ENCODE peak calls at places on chromosomes 13 and 19, in seven cellular contexts. One of them, this sample, is unnamed.

GRCh38 chr13:74675185-74675584 is 541.0 kb upstream of the KLF12 start:
- DNase-seq in Peyer's patch: no peak
- DNase-seq in astrocyte: peak; percentile 75
- DNase-seq in stimulated activated CD4-positive, alpha-beta T cell treated with anti-CD3 and anti-CD28 coated beads, Interleukin-4, amount 100 ng/mL, for 24 hours: no peak
- DNase-seq in left cardiac atrium: no peak
- DNase-seq in psoas muscle: no peak
- DNase-seq in left colon: no peak
- DNase-seq in this sample: no peak

GRCh38 chr13:110216403-110217041 is 90.4 kb downstream of the COL4A1 start:
- DNase-seq in Peyer's patch: no peak
- DNase-seq in astrocyte: peak; percentile 87
- DNase-seq in stimulated activated CD4-positive, alpha-beta T cell treated with anti-CD3 and anti-CD28 coated beads, Interleukin-4, amount 100 ng/mL, for 24 hours: no peak
- DNase-seq in left cardiac atrium: peak; percentile 64
- DNase-seq in psoas muscle: no peak
- DNase-seq in left colon: no peak
- DNase-seq in this sample: no peak

GRCh38 chr19:42683917-42684513 is 56.3 kb downstream of the PSG3 start:
- DNase-seq in Peyer's patch: no peak
- DNase-seq in astrocyte: peak; percentile 4
- DNase-seq in stimulated activated CD4-positive, alpha-beta T cell treated with anti-CD3 and anti-CD28 coated beads, Interleukin-4, amount 100 ng/mL, for 24 hours: peak; percentile 13
- DNase-seq in left cardiac atrium: no peak
- DNase-seq in psoas muscle: no peak
- DNase-seq in left colon: no peak
- DNase-seq in this sample: no peak

GRCh38 chr19:49691243-49692101 is 556 bp downstream of the CPT1C start:
- DNase-seq in Peyer's patch: peak; percentile 43
- DNase-seq in astrocyte: peak; percentile 49
- DNase-seq in stimulated activated CD4-positive, alpha-beta T cell treated with anti-CD3 and anti-CD28 coated beads, Interleukin-4, amount 100 ng/mL, for 24 hours: peak; percentile 44
- DNase-seq in left cardiac atrium: peak; percentile 75
- DNase-seq in psoas muscle: peak; percentile 68
- DNase-seq in left colon: no peak
- DNase-seq in this sample: no peak

GRCh38 chr13:84567848-84568247 is 685.6 kb upstream of the SLITRK1 start:
- DNase-seq in Peyer's patch: no peak
- DNase-seq in astrocyte: no peak
- DNase-seq in stimulated activated CD4-positive, alpha-beta T cell treated with anti-CD3 and anti-CD28 coated beads, Interleukin-4, amount 100 ng/mL, for 24 hours: no peak
- DNase-seq in left cardiac atrium: no peak
- DNase-seq in psoas muscle: no peak
- DNase-seq in left colon: no peak
- DNase-seq in this sample: no peak

GRCh38 chr19:3576696-3577443 is 4.1 kb downstream of the HMG20B start:
- DNase-seq in Peyer's patch: no peak
- DNase-seq in astrocyte: peak; percentile 56
- DNase-seq in stimulated activated CD4-positive, alpha-beta T cell treated with anti-CD3 and anti-CD28 coated beads, Interleukin-4, amount 100 ng/mL, for 24 hours: no peak
- DNase-seq in left cardiac atrium: peak; percentile 74
- DNase-seq in psoas muscle: peak; percentile 83
- DNase-seq in left colon: peak; percentile 65
- DNase-seq in this sample: peak; percentile 73

GRCh38 chr19:46755853-46756543 is 9.7 kb upstream of the STRN4 start:
- DNase-seq in Peyer's patch: no peak
- DNase-seq in astrocyte: no peak
- DNase-seq in stimulated activated CD4-positive, alpha-beta T cell treated with anti-CD3 and anti-CD28 coated beads, Interleukin-4, amount 100 ng/mL, for 24 hours: no peak
- DNase-seq in left cardiac atrium: no peak
- DNase-seq in psoas muscle: no peak
- DNase-seq in left colon: no peak
- DNase-seq in this sample: no peak

GRCh38 chr19:7679017-7679720 is 1.5 kb upstream of the TRAPPC5 start:
- DNase-seq in Peyer's patch: peak; percentile 83
- DNase-seq in astrocyte: no peak
- DNase-seq in stimulated activated CD4-positive, alpha-beta T cell treated with anti-CD3 and anti-CD28 coated beads, Interleukin-4, amount 100 ng/mL, for 24 hours: peak; percentile 79
- DNase-seq in left cardiac atrium: no peak
- DNase-seq in psoas muscle: peak; percentile 64
- DNase-seq in left colon: peak; percentile 44
- DNase-seq in this sample: no peak

GRCh38 chr13:75226092-75226491 is 255.9 kb downstream of the TBC1D4 start:
- DNase-seq in Peyer's patch: no peak
- DNase-seq in astrocyte: peak; percentile 31
- DNase-seq in stimulated activated CD4-positive, alpha-beta T cell treated with anti-CD3 and anti-CD28 coated beads, Interleukin-4, amount 100 ng/mL, for 24 hours: no peak
- DNase-seq in left cardiac atrium: no peak
- DNase-seq in psoas muscle: no peak
- DNase-seq in left colon: no peak
- DNase-seq in this sample: no peak

GRCh38 chr13:69124996-69125395 is 982.6 kb upstream of the ATXN8OS start:
- DNase-seq in Peyer's patch: no peak
- DNase-seq in astrocyte: no peak
- DNase-seq in stimulated activated CD4-positive, alpha-beta T cell treated with anti-CD3 and anti-CD28 coated beads, Interleukin-4, amount 100 ng/mL, for 24 hours: no peak
- DNase-seq in left cardiac atrium: no peak
- DNase-seq in psoas muscle: no peak
- DNase-seq in left colon: no peak
- DNase-seq in this sample: no peak

GRCh38 chr13:80339578-80339840 is 1.4 kb downstream of the SPRY2 start:
- DNase-seq in Peyer's patch: no peak
- DNase-seq in astrocyte: peak; percentile 39
- DNase-seq in stimulated activated CD4-positive, alpha-beta T cell treated with anti-CD3 and anti-CD28 coated beads, Interleukin-4, amount 100 ng/mL, for 24 hours: no peak
- DNase-seq in left cardiac atrium: no peak
- DNase-seq in psoas muscle: no peak
- DNase-seq in left colon: no peak
- DNase-seq in this sample: no peak

GRCh38 chr19:7849631-7850428 is 19.8 kb downstream of the EVI5L start:
- DNase-seq in Peyer's patch: no peak
- DNase-seq in astrocyte: no peak
- DNase-seq in stimulated activated CD4-positive, alpha-beta T cell treated with anti-CD3 and anti-CD28 coated beads, Interleukin-4, amount 100 ng/mL, for 24 hours: no peak
- DNase-seq in left cardiac atrium: no peak
- DNase-seq in psoas muscle: no peak
- DNase-seq in left colon: peak; percentile 22
- DNase-seq in this sample: no peak

GRCh38 chr13:41631296-41631965 is 174.1 kb downstream of the RGCC start:
- DNase-seq in Peyer's patch: no peak
- DNase-seq in astrocyte: no peak
- DNase-seq in stimulated activated CD4-positive, alpha-beta T cell treated with anti-CD3 and anti-CD28 coated beads, Interleukin-4, amount 100 ng/mL, for 24 hours: no peak
- DNase-seq in left cardiac atrium: no peak
- DNase-seq in psoas muscle: no peak
- DNase-seq in left colon: no peak
- DNase-seq in this sample: no peak

GRCh38 chr13:80524447-80525215 is 183.7 kb upstream of the SPRY2 start:
- DNase-seq in Peyer's patch: no peak
- DNase-seq in astrocyte: peak; percentile 6
- DNase-seq in stimulated activated CD4-positive, alpha-beta T cell treated with anti-CD3 and anti-CD28 coated beads, Interleukin-4, amount 100 ng/mL, for 24 hours: no peak
- DNase-seq in left cardiac atrium: no peak
- DNase-seq in psoas muscle: no peak
- DNase-seq in left colon: no peak
- DNase-seq in this sample: no peak

GRCh38 chr13:95676100-95676774 is 702 bp upstream of the DNAJC3 start:
- DNase-seq in Peyer's patch: peak; percentile 47
- DNase-seq in astrocyte: peak; percentile 47
- DNase-seq in stimulated activated CD4-positive, alpha-beta T cell treated with anti-CD3 and anti-CD28 coated beads, Interleukin-4, amount 100 ng/mL, for 24 hours: peak; percentile 15
- DNase-seq in left cardiac atrium: peak; percentile 41
- DNase-seq in psoas muscle: peak; percentile 57
- DNase-seq in left colon: no peak
- DNase-seq in this sample: no peak

GRCh38 chr13:74444877-74445479 is 310.8 kb upstream of the KLF12 start:
- DNase-seq in Peyer's patch: no peak
- DNase-seq in astrocyte: peak; percentile 22
- DNase-seq in stimulated activated CD4-positive, alpha-beta T cell treated with anti-CD3 and anti-CD28 coated beads, Interleukin-4, amount 100 ng/mL, for 24 hours: no peak
- DNase-seq in left cardiac atrium: no peak
- DNase-seq in psoas muscle: no peak
- DNase-seq in left colon: no peak
- DNase-seq in this sample: no peak

GRCh38 chr13:48156466-48156865 is 61.6 kb upstream of the MED4 start:
- DNase-seq in Peyer's patch: peak; percentile 71
- DNase-seq in astrocyte: no peak
- DNase-seq in stimulated activated CD4-positive, alpha-beta T cell treated with anti-CD3 and anti-CD28 coated beads, Interleukin-4, amount 100 ng/mL, for 24 hours: peak; percentile 72
- DNase-seq in left cardiac atrium: peak; percentile 33
- DNase-seq in psoas muscle: no peak
- DNase-seq in left colon: peak; percentile 43
- DNase-seq in this sample: no peak

GRCh38 chr13:44768775-44769578 is 192.8 kb upstream of the TSC22D1 start:
- DNase-seq in Peyer's patch: no peak
- DNase-seq in astrocyte: peak; percentile 52
- DNase-seq in stimulated activated CD4-positive, alpha-beta T cell treated with anti-CD3 and anti-CD28 coated beads, Interleukin-4, amount 100 ng/mL, for 24 hours: peak; percentile 35
- DNase-seq in left cardiac atrium: no peak
- DNase-seq in psoas muscle: no peak
- DNase-seq in left colon: no peak
- DNase-seq in this sample: peak; percentile 23

GRCh38 chr19:3125900-3126524 is 9.8 kb upstream of the GNA15 start:
- DNase-seq in Peyer's patch: peak; percentile 57
- DNase-seq in astrocyte: no peak
- DNase-seq in stimulated activated CD4-positive, alpha-beta T cell treated with anti-CD3 and anti-CD28 coated beads, Interleukin-4, amount 100 ng/mL, for 24 hours: peak; percentile 79
- DNase-seq in left cardiac atrium: peak; percentile 67
- DNase-seq in psoas muscle: peak; percentile 83
- DNase-seq in left colon: no peak
- DNase-seq in this sample: peak; percentile 39

GRCh38 chr13:39232401-39232980 is 194.2 kb downstream of the NHLRC3 start:
- DNase-seq in Peyer's patch: no peak
- DNase-seq in astrocyte: no peak
- DNase-seq in stimulated activated CD4-positive, alpha-beta T cell treated with anti-CD3 and anti-CD28 coated beads, Interleukin-4, amount 100 ng/mL, for 24 hours: no peak
- DNase-seq in left cardiac atrium: no peak
- DNase-seq in psoas muscle: no peak
- DNase-seq in left colon: no peak
- DNase-seq in this sample: no peak

GRCh38 chr19:611506-611869 is 21.8 kb downstream of the HCN2 start:
- DNase-seq in Peyer's patch: no peak
- DNase-seq in astrocyte: peak; percentile 99
- DNase-seq in stimulated activated CD4-positive, alpha-beta T cell treated with anti-CD3 and anti-CD28 coated beads, Interleukin-4, amount 100 ng/mL, for 24 hours: peak; percentile 85
- DNase-seq in left cardiac atrium: no peak
- DNase-seq in psoas muscle: no peak
- DNase-seq in left colon: no peak
- DNase-seq in this sample: no peak

GRCh38 chr13:27374650-27375049 is 49.8 kb upstream of the GTF3A start:
- DNase-seq in Peyer's patch: peak; percentile 34
- DNase-seq in astrocyte: peak; percentile 71
- DNase-seq in stimulated activated CD4-positive, alpha-beta T cell treated with anti-CD3 and anti-CD28 coated beads, Interleukin-4, amount 100 ng/mL, for 24 hours: peak; percentile 62
- DNase-seq in left cardiac atrium: peak; percentile 69
- DNase-seq in psoas muscle: peak; percentile 62
- DNase-seq in left colon: peak; percentile 79
- DNase-seq in this sample: peak; percentile 70

GRCh38 chr19:12773571-12773970 is 1.8 kb downstream of the HOOK2 start:
- DNase-seq in Peyer's patch: no peak
- DNase-seq in astrocyte: no peak
- DNase-seq in stimulated activated CD4-positive, alpha-beta T cell treated with anti-CD3 and anti-CD28 coated beads, Interleukin-4, amount 100 ng/mL, for 24 hours: no peak
- DNase-seq in left cardiac atrium: no peak
- DNase-seq in psoas muscle: no peak
- DNase-seq in left colon: no peak
- DNase-seq in this sample: no peak

GRCh38 chr13:26184791-26185250 is 37.3 kb downstream of the RNF6 start:
- DNase-seq in Peyer's patch: peak; percentile 61
- DNase-seq in astrocyte: peak; percentile 30
- DNase-seq in stimulated activated CD4-positive, alpha-beta T cell treated with anti-CD3 and anti-CD28 coated beads, Interleukin-4, amount 100 ng/mL, for 24 hours: peak; percentile 74
- DNase-seq in left cardiac atrium: peak; percentile 69
- DNase-seq in psoas muscle: peak; percentile 66
- DNase-seq in left colon: peak; percentile 60
- DNase-seq in this sample: no peak

GRCh38 chr19:16117594-16118033 is 5.9 kb downstream of the RAB8A start:
- DNase-seq in Peyer's patch: peak; percentile 69
- DNase-seq in astrocyte: no peak
- DNase-seq in stimulated activated CD4-positive, alpha-beta T cell treated with anti-CD3 and anti-CD28 coated beads, Interleukin-4, amount 100 ng/mL, for 24 hours: no peak
- DNase-seq in left cardiac atrium: no peak
- DNase-seq in psoas muscle: peak; percentile 36
- DNase-seq in left colon: no peak
- DNase-seq in this sample: no peak

GRCh38 chr19:51025809-51026553 is 435 bp downstream of the KLK11 start:
- DNase-seq in Peyer's patch: no peak
- DNase-seq in astrocyte: no peak
- DNase-seq in stimulated activated CD4-positive, alpha-beta T cell treated with anti-CD3 and anti-CD28 coated beads, Interleukin-4, amount 100 ng/mL, for 24 hours: no peak
- DNase-seq in left cardiac atrium: peak; percentile 51
- DNase-seq in psoas muscle: peak; percentile 39
- DNase-seq in left colon: no peak
- DNase-seq in this sample: peak; percentile 63

GRCh38 chr19:4694211-4694987 is 24.3 kb upstream of the MYDGF start:
- DNase-seq in Peyer's patch: no peak
- DNase-seq in astrocyte: peak; percentile 97
- DNase-seq in stimulated activated CD4-positive, alpha-beta T cell treated with anti-CD3 and anti-CD28 coated beads, Interleukin-4, amount 100 ng/mL, for 24 hours: no peak
- DNase-seq in left cardiac atrium: no peak
- DNase-seq in psoas muscle: peak; percentile 97
- DNase-seq in left colon: peak; percentile 62
- DNase-seq in this sample: no peak

GRCh38 chr13:93771782-93772181 is 545.2 kb downstream of the GPC6 start:
- DNase-seq in Peyer's patch: no peak
- DNase-seq in astrocyte: peak; percentile 53
- DNase-seq in stimulated activated CD4-positive, alpha-beta T cell treated with anti-CD3 and anti-CD28 coated beads, Interleukin-4, amount 100 ng/mL, for 24 hours: no peak
- DNase-seq in left cardiac atrium: no peak
- DNase-seq in psoas muscle: no peak
- DNase-seq in left colon: no peak
- DNase-seq in this sample: no peak

GRCh38 chr13:94233401-94233800 is 246.1 kb downstream of the DCT start:
- DNase-seq in Peyer's patch: no peak
- DNase-seq in astrocyte: peak; percentile 91
- DNase-seq in stimulated activated CD4-positive, alpha-beta T cell treated with anti-CD3 and anti-CD28 coated beads, Interleukin-4, amount 100 ng/mL, for 24 hours: no peak
- DNase-seq in left cardiac atrium: peak; percentile 39
- DNase-seq in psoas muscle: no peak
- DNase-seq in left colon: no peak
- DNase-seq in this sample: no peak

GRCh38 chr13:82116422-82116989 is 1765.8 kb downstream of the SLITRK1 start:
- DNase-seq in Peyer's patch: no peak
- DNase-seq in astrocyte: no peak
- DNase-seq in stimulated activated CD4-positive, alpha-beta T cell treated with anti-CD3 and anti-CD28 coated beads, Interleukin-4, amount 100 ng/mL, for 24 hours: no peak
- DNase-seq in left cardiac atrium: no peak
- DNase-seq in psoas muscle: no peak
- DNase-seq in left colon: no peak
- DNase-seq in this sample: no peak